ENCODE peak calls at places on chromosomes 7 and 10, in four cellular contexts. Q, N, S and V are unnamed samples.

GRCh38 chr10:77391605-77392235 is 245.9 kb downstream of the KCNMA1 start:
- DNase-seq in S (peak; percentile 81), N (peak; percentile 79), Q (peak; percentile 97), V (peak; percentile 86)

GRCh38 chr7:29106128-29106988 is 40.0 kb downstream of the CPVL start:
- DNase-seq in Q (peak; percentile 89), N (peak; percentile 55), S (peak; percentile 44), V (peak; percentile 58)

GRCh38 chr10:32005050-32005449 is 51.2 kb downstream of the KIF5B start:
- DNase-seq in Q (peak; percentile 54), N (peak; percentile 33), S (peak; percentile 61), V (peak; percentile 61)

GRCh38 chr10:69405221-69405620 is 11.5 kb downstream of the TACR2 start:
- DNase-seq in N (peak; percentile 13), Q (no peak), S (no peak), V (no peak)

GRCh38 chr10:27611861-27612450 is 107.9 kb downstream of the RAB18 start:
- DNase-seq in N (no peak), S (no peak), Q (peak; percentile 20), V (no peak)

GRCh38 chr10:79414714-79415113 is 30.7 kb downstream of the ZCCHC24 start:
- DNase-seq in S (no peak), N (no peak), Q (no peak), V (no peak)

GRCh38 chr7:92158660-92159575 is 20.0 kb downstream of the LRRD1 start:
- DNase-seq in N (peak; percentile 96), S (no peak), Q (peak; percentile 80), V (no peak)

GRCh38 chr7:55081854-55082603 is 63.2 kb downstream of the EGFR start:
- DNase-seq in N (no peak), Q (peak; percentile 75), S (no peak), V (no peak)

DNA sequence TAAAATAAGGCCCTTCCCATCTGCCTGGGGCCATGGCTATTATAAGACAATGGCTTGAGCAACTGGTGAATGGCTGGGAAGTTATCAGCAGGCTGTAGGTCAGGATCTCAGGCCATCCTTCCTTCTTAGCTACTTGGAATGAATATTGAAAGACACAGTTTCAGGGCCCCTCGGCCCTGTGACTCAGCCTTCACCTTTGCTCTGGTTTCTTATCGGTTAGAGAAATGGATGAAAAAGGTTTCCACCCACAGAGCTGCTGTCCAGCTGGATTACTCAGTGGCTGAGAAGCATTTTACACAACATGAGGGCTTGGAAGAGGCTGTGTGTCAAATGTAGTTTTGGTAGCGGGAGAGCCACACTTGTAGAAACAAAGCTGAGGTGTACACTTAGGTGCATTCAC is 9.4 kb downstream of the ACSL5 start:
- DNase-seq in Q (peak; percentile 19), N (peak; percentile 72), S (no peak), V (no peak)
- H3K4me1 ChIP-seq in Q (peaks cover 48% of the 10 kb centered on the region), N (peaks cover 3% of the 10 kb centered on the region), S (no peaks in the 10 kb centered on the region), V (no peaks in the 10 kb centered on the region)

GRCh38 chr7:105073143-105073542 is 59.1 kb downstream of the KMT2E start:
- DNase-seq in N (no peak), Q (no peak), S (no peak), V (no peak)
- H3K36me3 ChIP-seq in N (peaks cover 11% of the 10 kb centered on the region), Q (peaks cover 86% of the 10 kb centered on the region), S (no peaks in the 10 kb centered on the region), V (peaks cover 77% of the 10 kb centered on the region)

GRCh38 chr7:64308019-64308275 is 5.8 kb upstream of the ZNF736 start:
- DNase-seq in Q (no peak), N (no peak), S (peak; percentile 10), V (no peak)
- H3K4me3 ChIP-seq in Q (peak overlapping the region; percentile 87), N (no peak overlapping the region), S (no peak overlapping the region), V (peak overlapping the region; percentile 65)

DNA sequence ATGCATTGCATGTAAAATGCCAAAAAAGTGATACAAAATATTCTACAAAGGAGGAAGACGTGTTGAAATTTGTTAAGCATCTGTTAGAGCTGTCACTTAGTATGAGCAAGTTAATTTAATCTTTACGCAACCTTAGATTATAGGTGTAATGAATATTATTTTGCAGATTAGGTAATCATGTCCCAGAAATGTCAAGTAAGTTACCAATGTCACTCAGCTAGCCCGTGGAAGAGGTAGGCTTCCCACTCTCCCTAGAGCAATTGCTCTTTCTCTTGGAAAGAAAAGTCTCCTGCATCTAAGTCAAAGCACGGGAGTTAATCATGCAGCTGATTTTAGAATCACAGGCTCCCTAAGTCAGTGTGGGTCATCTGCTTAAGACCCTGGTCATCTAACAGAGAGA is 830.4 kb upstream of the IGFBP3 start:
- DNase-seq in Q (no peak), S (no peak), N (no peak), V (no peak)
- H3K4me1 ChIP-seq in Q (peaks cover 24% of the 10 kb centered on the region), S (no peaks in the 10 kb centered on the region), N (peaks cover 7% of the 10 kb centered on the region), V (peaks cover 33% of the 10 kb centered on the region)

GRCh38 chr10:13614530-13615332 is 28.0 kb downstream of the PRPF18 start:
- DNase-seq in S (no peak), Q (peak; percentile 72), N (peak; percentile 90), V (peak; percentile 11)

GRCh38 chr10:13612654-13613373 is 26.0 kb downstream of the PRPF18 start:
- DNase-seq in S (no peak), N (no peak), Q (no peak), V (no peak)

GRCh38 chr10:13615650-13616049 is 28.9 kb downstream of the PRPF18 start:
- DNase-seq in S (no peak), Q (no peak), N (peak; percentile 62), V (no peak)

GRCh38 chr10:13613519-13613918 is 26.8 kb downstream of the PRPF18 start:
- DNase-seq in Q (peak; percentile 64), S (no peak), N (peak; percentile 53), V (no peak)

GRCh38 chr10:13617146-13617545 is 30.4 kb downstream of the PRPF18 start:
- DNase-seq in S (no peak), N (peak; percentile 46), Q (no peak), V (no peak)
- H3K36me3 ChIP-seq in S (no peaks in the 10 kb centered on the region), N (no peaks in the 10 kb centered on the region), Q (peaks cover 64% of the 10 kb centered on the region), V (peaks cover 4% of the 10 kb centered on the region)

GRCh38 chr10:30026080-30026479 is 33.3 kb downstream of the JCAD start:
- DNase-seq in S (no peak), Q (no peak), N (no peak), V (no peak)

GRCh38 chr10:30026578-30026977 is 32.8 kb downstream of the JCAD start:
- DNase-seq in S (no peak), N (no peak), Q (no peak), V (no peak)

GRCh38 chr10:30028006-30028441 is 31.4 kb downstream of the JCAD start:
- DNase-seq in Q (no peak), N (peak; percentile 72), S (peak; percentile 58), V (no peak)

GRCh38 chr10:30028452-30029045 is 30.8 kb downstream of the JCAD start:
- DNase-seq in N (peak; percentile 18), S (no peak), Q (no peak), V (no peak)

DNA sequence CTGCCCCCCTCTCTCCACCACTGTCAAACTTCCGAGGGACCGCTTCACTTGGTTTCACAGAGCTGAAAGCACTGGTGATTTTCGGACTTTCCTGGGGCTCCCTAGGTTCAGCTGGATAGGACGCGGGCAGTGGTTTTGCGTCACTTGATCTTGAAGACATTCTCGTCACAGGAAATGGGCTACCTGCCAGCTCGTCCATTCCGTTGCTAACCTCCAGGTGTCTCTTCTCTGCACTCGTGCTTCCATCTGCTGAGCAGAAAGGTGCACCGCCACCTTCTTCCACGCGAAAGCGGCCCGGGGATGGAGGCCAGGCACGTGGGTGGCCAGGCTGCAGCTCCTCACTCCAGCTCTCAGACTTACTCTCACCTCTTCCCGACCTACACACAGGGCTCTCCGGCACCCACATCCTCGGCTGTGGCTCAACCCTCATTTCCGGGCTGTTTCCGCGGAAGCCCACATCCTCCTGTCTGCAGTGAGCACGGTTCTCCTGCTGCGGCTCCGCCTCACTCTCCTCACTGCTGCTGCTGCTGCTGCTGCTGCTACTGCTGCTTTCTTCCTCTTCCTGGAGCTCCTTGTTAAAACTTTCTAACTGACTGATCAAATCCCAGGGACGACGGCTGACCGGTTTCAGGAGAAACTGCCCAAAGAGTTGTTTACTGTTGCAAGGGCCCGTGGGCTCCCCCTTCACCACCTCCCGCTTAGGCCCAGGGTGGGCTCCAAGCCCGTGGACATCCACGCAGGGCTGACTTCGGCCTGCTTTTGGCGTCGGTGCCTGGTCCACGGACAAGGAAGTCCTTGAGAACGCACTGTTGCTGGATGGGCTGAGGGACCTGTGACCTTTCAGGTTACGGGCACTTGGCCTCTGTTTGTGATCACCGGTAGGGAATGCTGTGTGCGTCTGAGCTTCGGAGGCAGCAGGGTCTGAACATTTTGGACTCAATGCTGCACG is 32.1 kb downstream of the JCAD start:
- DNase-seq in S (peak; percentile 50), N (no peak), Q (no peak), V (no peak)
- H3K4me3 ChIP-seq in S (no peak overlapping the region), N (no peak overlapping the region), Q (no peak overlapping the region), V (no peak overlapping the region)